ENCODE peak calls at places on chromosomes 7 and 10, in seven cellular contexts. A is fibroblast of lung, E is GM23338, H is HepG2, D is A549, O is HCT116, S is mesendoderm. P is an unnamed sample.
A peak's percentile ranks its signal among the peaks of the same experiment; 100 is the strongest.

GRCh38 chr10:69413221-69413865 is 3.4 kb downstream of the TACR2 start:
- DNase-seq in O (peak; percentile 34), D (peak; percentile 49), S (peak; percentile 86), A (peak; percentile 79), E (peak; percentile 95), H (peak; percentile 41), P (no peak)

GRCh38 chr7:152177696-152178404 is 152.4 kb downstream of the GALNT11 start:
- DNase-seq in E (no peak), S (no peak), H (no peak), A (no peak), D (no peak), O (no peak), P (peak; percentile 54)

GRCh38 chr7:42181566-42181965 is 55.4 kb downstream of the GLI3 start:
- DNase-seq in D (no peak), A (no peak), E (no peak), S (no peak), O (no peak), H (no peak), P (no peak)

GRCh38 chr7:128858380-128859231 is 4.0 kb upstream of the ATP6V1F start:
- DNase-seq in H (no peak), E (no peak), D (no peak), O (no peak), A (no peak), S (no peak), P (no peak)

GRCh38 chr7:110168010-110168409 is 922.9 kb upstream of the LRRN3 start:
- DNase-seq in S (no peak), D (no peak), O (no peak), H (no peak), E (no peak), A (no peak), P (no peak)

GRCh38 chr7:108838143-108838542 is 268.5 kb downstream of the DNAJB9 start:
- DNase-seq in S (no peak), E (no peak), O (no peak), D (no peak), H (no peak), A (peak; percentile 18), P (no peak)

GRCh38 chr7:152145853-152146466 is 120.5 kb downstream of the GALNT11 start:
- DNase-seq in S (peak; percentile 60), O (peak; percentile 22), A (peak; percentile 64), D (peak; percentile 52), H (peak; percentile 40), E (peak; percentile 66), P (no peak)

GRCh38 chr7:50921114-50921513 is 138.4 kb upstream of the GRB10 start:
- DNase-seq in D (no peak), A (no peak), O (no peak), H (no peak), S (no peak), E (no peak), P (no peak)

GRCh38 chr10:108249940-108250339 is 1085.4 kb upstream of the SORCS1 start:
- DNase-seq in E (peak; percentile 16), H (no peak), S (no peak), D (peak; percentile 4), A (no peak), O (no peak), P (no peak)

GRCh38 chr7:124762611-124763143 is 2.9 kb downstream of the GPR37 start:
- DNase-seq in O (no peak), S (peak; percentile 31), H (peak; percentile 76), D (no peak), A (peak; percentile 59), E (no peak), P (no peak)

GRCh38 chr10:131779661-131780394 is 121.0 kb upstream of the PPP2R2D start:
- DNase-seq in S (no peak), E (no peak), D (no peak), A (no peak), O (no peak), H (no peak), P (no peak)

GRCh38 chr7:604038-604883 is 84.6 kb upstream of the PDGFA start:
- DNase-seq in S (peak; percentile 78), A (peak; percentile 28), H (no peak), D (no peak), O (no peak), E (no peak), P (peak; percentile 32)

GRCh38 chr7:602341-603141 is 82.9 kb upstream of the PDGFA start:
- DNase-seq in H (peak; percentile 18), O (no peak), A (no peak), E (peak; percentile 40), D (no peak), S (no peak), P (no peak)

GRCh38 chr7:603152-603941 is 83.7 kb upstream of the PDGFA start:
- DNase-seq in D (no peak), E (no peak), H (no peak), A (no peak), S (peak; percentile 70), O (no peak), P (no peak)

GRCh38 chr7:605661-606450 is 86.2 kb upstream of the PDGFA start:
- DNase-seq in E (no peak), O (no peak), H (peak; percentile 15), D (no peak), A (no peak), S (no peak), P (no peak)

DNA sequence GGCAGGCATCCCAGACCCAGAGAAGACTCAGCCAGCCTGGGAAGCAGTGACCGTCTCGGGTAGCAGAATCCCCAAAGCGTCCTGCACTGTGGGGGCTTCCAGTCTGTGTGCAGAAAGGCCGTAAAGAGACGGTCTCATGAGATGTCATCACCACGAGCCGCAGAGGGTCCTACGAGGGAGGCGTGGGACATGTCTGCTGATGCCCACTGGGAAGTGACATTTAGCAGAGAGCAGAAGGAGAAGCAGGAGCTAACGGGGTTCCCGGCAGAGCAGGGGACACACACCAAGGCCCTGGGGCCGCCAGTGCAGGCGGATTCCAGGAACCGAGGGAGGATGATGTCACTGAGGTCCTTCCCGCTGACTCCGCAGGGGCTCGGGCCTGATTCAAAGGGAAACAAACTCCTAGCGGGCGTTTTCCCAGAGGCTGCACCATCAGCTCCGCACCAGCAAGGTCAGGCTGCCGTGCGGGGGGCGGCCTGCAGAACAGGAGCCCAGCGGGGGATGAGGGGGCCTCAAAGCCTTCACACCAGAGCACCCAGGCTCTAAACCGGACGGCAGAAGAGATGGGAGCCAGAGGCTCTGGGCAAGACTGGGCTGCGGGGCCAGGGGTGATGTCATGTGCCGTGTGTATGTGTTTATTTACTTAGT is 85.4 kb upstream of the PDGFA start:
- DNase-seq in A (no peak), H (no peak), E (no peak), O (no peak), D (no peak), S (no peak), P (no peak)
- H3K4me2 ChIP-seq in A (no peak overlapping the region), H (no peak overlapping the region), E (no peak overlapping the region), O (no peak overlapping the region), D (no peak overlapping the region), S (no peak overlapping the region), P (no peak overlapping the region)

GRCh38 chr10:51297438-51297837 is 223.2 kb downstream of the PRKG1 start:
- DNase-seq in O (no peak), A (peak; percentile 57), H (no peak), S (no peak), E (no peak), D (no peak), P (no peak)

GRCh38 chr10:51302316-51302715 is 228.0 kb downstream of the PRKG1 start:
- DNase-seq in O (no peak), S (no peak), D (no peak), H (no peak), E (no peak), A (peak; percentile 74), P (no peak)

GRCh38 chr10:51300617-51301350 is 226.5 kb downstream of the PRKG1 start:
- DNase-seq in H (no peak), E (no peak), O (no peak), A (no peak), D (no peak), S (no peak), P (no peak)

DNA sequence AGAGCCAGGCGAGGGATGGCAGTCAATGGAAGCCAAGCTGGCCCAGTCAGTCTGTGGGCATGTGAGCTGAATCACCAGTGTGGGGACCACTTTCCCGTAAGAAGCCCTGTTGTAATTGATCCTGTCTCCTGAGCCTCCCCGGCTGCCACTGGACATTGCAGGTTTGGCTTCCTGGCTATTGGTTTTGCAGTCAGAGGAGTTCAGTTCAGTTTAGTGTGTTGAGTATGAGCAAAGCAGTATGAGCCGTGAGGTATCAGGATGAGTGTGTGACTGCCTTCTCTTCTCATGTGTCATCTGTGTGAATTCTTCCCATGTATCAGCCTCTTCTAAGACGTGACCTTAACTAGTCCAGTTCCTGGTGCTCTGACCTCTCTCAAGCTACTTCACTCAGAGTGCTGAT is 227.4 kb downstream of the PRKG1 start:
- DNase-seq in D (no peak), H (no peak), O (no peak), S (no peak), E (no peak), A (peak; percentile 41), P (no peak)
- H3K4me2 ChIP-seq in D (no peak overlapping the region), H (no peak overlapping the region), O (no peak overlapping the region), S (no peak overlapping the region), E (no peak overlapping the region), A (no peak overlapping the region), P (no peak overlapping the region)

GRCh38 chr7:105650382-105650729 is 69.1 kb upstream of the EFCAB10 start:
- DNase-seq in H (no peak), O (no peak), S (no peak), A (no peak), E (no peak), D (no peak), P (no peak)

GRCh38 chr7:105654095-105654686 is 72.9 kb upstream of the EFCAB10 start:
- DNase-seq in O (no peak), S (peak; percentile 55), D (no peak), H (no peak), A (no peak), E (no peak), P (peak; percentile 55)

GRCh38 chr7:105653441-105654005 is 72.2 kb upstream of the EFCAB10 start:
- DNase-seq in H (peak; percentile 82), E (no peak), D (no peak), S (no peak), A (no peak), O (no peak), P (no peak)

GRCh38 chr7:105651798-105652197 is 70.5 kb upstream of the EFCAB10 start:
- DNase-seq in S (no peak), O (no peak), A (no peak), D (no peak), E (no peak), H (no peak), P (no peak)

GRCh38 chr7:105652359-105652993 is 71.2 kb upstream of the EFCAB10 start:
- DNase-seq in D (peak; percentile 71), E (peak; percentile 92), S (peak; percentile 91), O (peak; percentile 26), A (peak; percentile 78), H (peak; percentile 62), P (peak; percentile 75)
- H3K4me2 ChIP-seq in D (no peak overlapping the region), E (peak overlapping the region; percentile 67), S (no peak overlapping the region), O (no peak overlapping the region), A (no peak overlapping the region), H (no peak overlapping the region), P (no peak overlapping the region)

GRCh38 chr7:118129037-118129436 is 54.9 kb upstream of the LSM8 start:
- DNase-seq in S (no peak), A (no peak), O (no peak), E (no peak), D (no peak), H (no peak), P (no peak)
- H3K4me2 ChIP-seq in S (no peak overlapping the region), A (no peak overlapping the region), O (no peak overlapping the region), E (no peak overlapping the region), D (no peak overlapping the region), H (no peak overlapping the region), P (no peak overlapping the region)

P was measured in trophoblast cell.